ENCODE peak calls at places on chromosomes 7 and 10, in six cellular contexts. J is ovary; W is stimulated activated CD8-positive, alpha-beta memory T cell treated with anti-CD3 and anti-CD28 coated beads, Interleukin-2, amount 100 ng/mL, for 48 hours; Z is astrocyte of the cerebellum; O is activated CD8-positive, alpha-beta memory T cell treated with anti-CD3 and anti-CD28 coated beads for 48 hours; H is T-cell. I is an unnamed sample.

GRCh38 chr7:85001493-85002345 is 185.1 kb downstream of the SEMA3D start:
- DNase-seq in Z (no peak), W (no peak), J (no peak), H (no peak), O (no peak), I (no peak)

GRCh38 chr7:151408839-151409554 is 841 bp downstream of the WDR86 start:
- DNase-seq in W (no peak), J (no peak), O (no peak), H (peak), Z (no peak), I (no peak)

GRCh38 chr7:50834136-50834535 is 51.4 kb upstream of the GRB10 start:
- DNase-seq in J (no peak), W (no peak), Z (no peak), H (no peak), O (no peak), I (no peak)

GRCh38 chr10:100508691-100509150 is 10.9 kb downstream of the SEC31B start:
- DNase-seq in H (no peak), J (no peak), W (no peak), Z (peak), O (no peak), I (no peak)

GRCh38 chr10:110612073-110612472 is 32.1 kb upstream of the RBM20 start:
- DNase-seq in H (no peak), J (no peak), O (no peak), W (no peak), Z (no peak), I (no peak)

GRCh38 chr10:70925377-70926214 is 37.2 kb upstream of the PCBD1 start:
- DNase-seq in Z (no peak), W (peak), J (peak), O (peak), H (peak), I (no peak)

GRCh38 chr10:109007514-109007913 is 915.8 kb downstream of the XPNPEP1 start:
- DNase-seq in O (no peak), H (no peak), Z (no peak), J (no peak), W (no peak), I (no peak)

GRCh38 chr7:149860821-149861727 is 12.7 kb upstream of the ATP6V0E2 start:
- DNase-seq in H (no peak), O (no peak), Z (no peak), J (no peak), W (no peak), I (no peak)

GRCh38 chr7:143519411-143520131 is 41.9 kb downstream of the TAS2R41 start:
- DNase-seq in W (no peak), O (no peak), Z (peak), J (peak), H (no peak), I (no peak)

GRCh38 chr7:122688385-122688998 is 10.4 kb downstream of the RNF133 start:
- DNase-seq in Z (no peak), H (no peak), J (no peak), W (no peak), O (no peak), I (no peak)

GRCh38 chr10:86668297-86669165 is at the start of gene LDB3:
- DNase-seq in Z (no peak), H (no peak), O (no peak), W (no peak), J (no peak), I (no peak)

GRCh38 chr10:104139221-104139620 is 17.2 kb downstream of the SFR1 start:
- DNase-seq in J (no peak), O (no peak), W (no peak), Z (no peak), H (no peak), I (no peak)

GRCh38 chr7:400901-401485 is 111.0 kb downstream of the FOXL3 start:
- DNase-seq in H (no peak), O (no peak), W (no peak), Z (no peak), J (peak), I (no peak)

GRCh38 chr7:90594791-90595317 is 1.3 kb upstream of the CDK14 start:
- DNase-seq in J (peak), H (no peak), W (no peak), O (no peak), Z (peak), I (no peak)

GRCh38 chr10:57494481-57494880 is 773.2 kb downstream of the IPMK start:
- DNase-seq in W (no peak), Z (no peak), J (no peak), H (no peak), O (no peak), I (no peak)

GRCh38 chr7:2006921-2007381 is 225.8 kb downstream of the MAD1L1 start:
- DNase-seq in J (peak), O (no peak), Z (no peak), H (no peak), W (no peak), I (no peak)

GRCh38 chr7:90755041-90755440 is 158.9 kb downstream of the CDK14 start:
- DNase-seq in H (no peak), J (no peak), O (no peak), W (no peak), Z (no peak), I (no peak)

GRCh38 chr10:118775478-118775877 is 20.7 kb upstream of the CACUL1 start:
- DNase-seq in Z (no peak), O (no peak), H (no peak), W (no peak), J (no peak), I (no peak)

GRCh38 chr7:139482662-139483466 is 609 bp downstream of the KLRG2 start:
- DNase-seq in H (no peak), W (peak), O (no peak), J (no peak), Z (no peak), I (no peak)

GRCh38 chr7:114663502-114663901 is 248.9 kb downstream of the FOXP2 start:
- DNase-seq in W (no peak), Z (peak), O (no peak), H (no peak), J (no peak), I (no peak)

GRCh38 chr10:21926949-21927348 is 76.6 kb downstream of the DNAJC1 start:
- DNase-seq in O (no peak), Z (peak), W (no peak), J (no peak), H (no peak), I (no peak)

GRCh38 chr10:113073549-113074189 is 123.6 kb downstream of the TCF7L2 start:
- DNase-seq in Z (peak), W (no peak), O (no peak), J (peak), H (no peak), I (peak)

GRCh38 chr10:113854757-113855626 is 531 bp downstream of the NHLRC2 start:
- DNase-seq in O (peak), Z (no peak), W (peak), J (no peak), H (peak), I (peak)